ENCODE peak calls at places on chromosomes 11 and 22, in six cellular contexts. Y is sigmoid colon, U is fibroblast of villous mesenchyme, F is progenitor cell of endocrine pancreas, A is neural crest cell, H is fibroblast of mammary gland. N is an unnamed sample.

GRCh38 chr11:134272381-134273316 is 3.5 kb upstream of the GLB1L3 start:
- DNase-seq in U (peak), A (no peak), F (no peak), Y (no peak), H (peak), N (no peak)

GRCh38 chr11:58024601-58025091 is 965 bp downstream of the OR9Q1 start:
- DNase-seq in A (no peak), U (peak), Y (no peak), H (peak), F (no peak), N (no peak)

GRCh38 chr11:62169448-62169847 is 20.6 kb upstream of the SCGB1D1 start:
- DNase-seq in H (no peak), F (no peak), U (no peak), A (no peak), Y (no peak), N (no peak)

GRCh38 chr11:77236901-77237300 is 64.6 kb downstream of the GDPD4 start:
- DNase-seq in Y (no peak), U (peak), H (peak), A (no peak), F (no peak), N (no peak)

GRCh38 chr11:131593301-131593700 is 222.9 kb downstream of the NTM start:
- DNase-seq in Y (no peak), H (no peak), F (no peak), U (no peak), A (no peak), N (no peak)

GRCh38 chr22:21593406-21594232 is 26.1 kb downstream of the UBE2L3 start:
- DNase-seq in A (peak), F (no peak), Y (no peak), H (no peak), U (no peak), N (no peak)

GRCh38 chr22:44884968-44885805 is 124.6 kb downstream of the PHF21B start:
- DNase-seq in U (no peak), F (no peak), Y (peak), A (no peak), H (no peak), N (no peak)

GRCh38 chr22:37022483-37023337 is 3.2 kb downstream of the MPST start:
- DNase-seq in F (no peak), H (no peak), U (no peak), A (no peak), Y (no peak), N (no peak)

GRCh38 chr22:46754110-46754799 is 8.2 kb upstream of the TBC1D22A start:
- DNase-seq in F (no peak), H (peak), A (no peak), U (peak), Y (peak), N (peak)

GRCh38 chr22:31585161-31585859 is 76.7 kb downstream of the PISD start:
- DNase-seq in Y (no peak), A (no peak), F (no peak), H (peak), U (peak), N (no peak)

GRCh38 chr11:132125855-132126841 is 755.7 kb downstream of the NTM start:
- DNase-seq in F (no peak), Y (no peak), A (peak), U (peak), H (peak), N (no peak)

GRCh38 chr11:128716661-128717210 is 22.9 kb downstream of the FLI1 start:
- DNase-seq in A (no peak), Y (no peak), U (peak), F (no peak), H (no peak), N (no peak)

GRCh38 chr22:46004105-46004866 is 27.3 kb upstream of the WNT7B start:
- DNase-seq in U (no peak), A (no peak), Y (peak), F (no peak), H (no peak), N (peak)

GRCh38 chr11:129458756-129459535 is 83.3 kb downstream of the BARX2 start:
- DNase-seq in F (no peak), U (no peak), Y (no peak), A (no peak), H (no peak), N (no peak)

GRCh38 chr11:30488304-30488998 is 97.7 kb downstream of the MPPED2 start:
- DNase-seq in F (no peak), U (peak), Y (no peak), H (no peak), A (no peak), N (no peak)

GRCh38 chr11:111707039-111707690 is 59.0 kb downstream of the PPP2R1B start:
- DNase-seq in Y (peak), A (no peak), F (no peak), H (peak), U (peak), N (no peak)

GRCh38 chr11:56910785-56911184 is 77.9 kb upstream of the OR5AK2 start:
- DNase-seq in A (no peak), U (no peak), H (peak), Y (no peak), F (no peak), N (no peak)

GRCh38 chr11:1870721-1871466 is 18.0 kb downstream of the LSP1 start:
- DNase-seq in Y (peak), U (peak), A (no peak), H (no peak), F (no peak), N (no peak)

GRCh38 chr22:35606916-35607315 is 10.2 kb downstream of the MB start:
- DNase-seq in U (no peak), A (no peak), H (no peak), F (no peak), Y (no peak), N (no peak)

GRCh38 chr11:110908401-110909106 is 196.3 kb upstream of the ARHGAP20 start:
- DNase-seq in Y (no peak), A (no peak), U (peak), H (peak), F (no peak), N (peak)

GRCh38 chr22:42026705-42027104 is 28.1 kb downstream of the WBP2NL start:
- DNase-seq in A (no peak), Y (no peak), U (no peak), F (no peak), H (no peak), N (no peak)

GRCh38 chr22:49928571-49929552 is 10.4 kb downstream of the CRELD2 start:
- DNase-seq in Y (no peak), H (no peak), A (no peak), F (no peak), U (no peak), N (no peak)

GRCh38 chr22:49931863-49932262 is 13.4 kb downstream of the CRELD2 start:
- DNase-seq in U (no peak), A (no peak), Y (no peak), H (no peak), F (no peak), N (no peak)

GRCh38 chr22:49929553-49929979 is 11.1 kb downstream of the CRELD2 start:
- DNase-seq in A (peak), H (peak), Y (peak), U (peak), F (peak), N (no peak)

GRCh38 chr22:49930128-49930527 is 11.7 kb downstream of the CRELD2 start:
- DNase-seq in A (no peak), U (no peak), F (no peak), H (no peak), Y (no peak), N (no peak)

DNA sequence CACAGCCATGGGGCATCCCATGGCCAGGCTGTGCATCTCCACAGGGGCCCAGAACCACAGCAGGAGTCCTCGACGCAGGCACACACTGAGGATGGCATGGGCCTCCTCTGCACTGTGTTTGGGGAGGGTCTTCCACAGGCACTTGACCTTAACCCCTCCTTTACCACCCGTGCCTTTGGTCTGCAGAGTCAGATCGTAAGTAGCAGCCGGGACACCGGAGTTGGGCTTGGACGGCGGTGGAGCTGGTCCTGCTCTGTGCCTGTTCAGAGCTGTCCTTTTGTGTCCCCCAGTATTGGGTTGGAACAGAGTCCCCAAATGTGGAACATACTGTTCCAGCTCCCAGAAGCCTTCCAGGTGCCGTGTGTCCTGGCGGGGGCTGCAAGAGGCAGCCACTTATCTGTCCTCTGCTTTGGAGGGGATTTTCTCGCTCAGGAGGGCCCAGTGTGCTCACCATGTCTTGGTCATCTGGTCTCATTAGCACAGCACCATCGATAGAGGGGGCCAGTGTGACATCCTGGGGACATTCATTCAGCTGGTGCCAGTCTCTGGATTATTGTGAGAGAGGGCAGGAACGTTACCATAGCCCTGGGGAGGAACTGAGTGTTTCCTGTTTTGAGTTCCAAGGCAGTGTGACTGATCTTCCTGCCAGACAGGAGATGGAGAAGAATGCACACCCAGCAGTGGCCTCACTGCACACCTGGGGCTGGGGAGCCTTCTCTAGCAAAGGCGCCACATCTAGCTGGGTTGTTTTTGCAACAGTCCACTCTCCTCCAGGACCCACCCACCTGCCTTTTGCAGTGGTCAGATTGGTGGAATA is 12.4 kb downstream of the CRELD2 start:
- DNase-seq in H (peak), F (no peak), A (no peak), U (peak), Y (no peak), N (no peak)
- TF ChIP-seq CTCF in H (peak), F (peak), A (peak), U (peak), Y (no peak), N (peak)

GRCh38 chr11:122175316-122175715 is 59.3 kb upstream of the BLID start:
- DNase-seq in U (no peak), A (no peak), F (no peak), Y (no peak), H (no peak), N (no peak)

GRCh38 chr11:122173074-122173450 is 57.0 kb upstream of the BLID start:
- DNase-seq in Y (no peak), F (no peak), H (no peak), U (no peak), A (no peak), N (no peak)

GRCh38 chr11:122172352-122173073 is 56.5 kb upstream of the BLID start:
- DNase-seq in F (no peak), U (no peak), Y (no peak), A (no peak), H (no peak), N (no peak)

GRCh38 chr11:122170815-122171475 is 54.9 kb upstream of the BLID start:
- DNase-seq in Y (no peak), F (no peak), A (no peak), U (no peak), H (peak), N (no peak)

GRCh38 chr11:122173587-122173986 is 57.6 kb upstream of the BLID start:
- DNase-seq in Y (no peak), A (no peak), H (no peak), U (no peak), F (no peak), N (no peak)
- TF ChIP-seq CTCF in Y (no peak), A (no peak), H (no peak), U (no peak), F (no peak), N (no peak)

GRCh38 chr11:107608809-107609208 is 17.9 kb downstream of the ELMOD1 start:
- DNase-seq in A (no peak), U (no peak), H (no peak), F (no peak), Y (no peak), N (no peak)

GRCh38 chr11:107609384-107610218 is 18.7 kb downstream of the ELMOD1 start:
- DNase-seq in F (no peak), Y (no peak), U (no peak), A (no peak), H (no peak), N (no peak)

DNA sequence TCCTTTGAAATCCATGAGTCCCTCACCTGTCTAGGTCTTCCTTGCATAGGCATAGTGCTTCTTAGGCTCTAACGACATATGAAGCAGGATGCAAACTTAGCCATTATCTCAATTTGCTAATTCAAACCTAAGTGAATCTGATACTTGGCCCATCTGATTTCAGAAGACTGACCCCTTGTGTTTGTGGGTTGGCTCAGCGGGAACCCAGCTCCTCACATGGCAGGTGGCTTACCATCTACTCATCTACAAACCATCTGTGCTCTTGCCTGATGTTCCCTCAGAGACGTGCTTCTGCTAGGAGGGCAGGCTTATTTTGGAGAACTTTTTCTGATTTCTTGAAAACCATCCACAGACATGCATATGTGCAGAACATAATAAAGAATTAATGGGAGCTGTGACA is 15.2 kb downstream of the ELMOD1 start:
- DNase-seq in H (no peak), U (no peak), A (no peak), F (no peak), Y (no peak), N (no peak)
- TF ChIP-seq CTCF in H (peak), U (peak), A (no peak), F (no peak), Y (no peak), N (no peak)

GRCh38 chr11:114075891-114076441 is 16.5 kb downstream of the ZBTB16 start:
- DNase-seq in U (peak), F (peak), Y (peak), H (peak), A (peak), N (no peak)
- TF ChIP-seq CTCF in U (peak), F (peak), Y (peak), H (peak), A (peak), N (peak)

GRCh38 chr22:20567371-20567847 is 60.0 kb downstream of the MED15 start:
- DNase-seq in F (no peak), Y (no peak), A (no peak), U (peak), H (peak), N (no peak)

GRCh38 chr22:20566420-20567260 is 59.2 kb downstream of the MED15 start:
- DNase-seq in U (peak), F (no peak), Y (peak), A (no peak), H (peak), N (no peak)

GRCh38 chr22:20568502-20569058 is 61.2 kb downstream of the MED15 start:
- DNase-seq in A (no peak), U (no peak), H (no peak), F (no peak), Y (no peak), N (no peak)

GRCh38 chr22:20569059-20570058 is 61.9 kb downstream of the MED15 start:
- DNase-seq in U (peak), Y (peak), A (no peak), H (peak), F (no peak), N (peak)

GRCh38 chr22:20567993-20568417 is 60.6 kb downstream of the MED15 start:
- DNase-seq in H (peak), Y (no peak), F (no peak), A (no peak), U (peak), N (no peak)
- TF ChIP-seq CTCF in H (peak), Y (no peak), F (peak), A (peak), U (peak), N (peak)

GRCh38 chr11:31887180-31887579 is 76.1 kb upstream of the PAX6 start:
- DNase-seq in Y (no peak), F (no peak), A (no peak), U (no peak), H (peak), N (no peak)
- TF ChIP-seq CTCF in Y (no peak), F (peak), A (peak), U (peak), H (peak), N (no peak)

DNA sequence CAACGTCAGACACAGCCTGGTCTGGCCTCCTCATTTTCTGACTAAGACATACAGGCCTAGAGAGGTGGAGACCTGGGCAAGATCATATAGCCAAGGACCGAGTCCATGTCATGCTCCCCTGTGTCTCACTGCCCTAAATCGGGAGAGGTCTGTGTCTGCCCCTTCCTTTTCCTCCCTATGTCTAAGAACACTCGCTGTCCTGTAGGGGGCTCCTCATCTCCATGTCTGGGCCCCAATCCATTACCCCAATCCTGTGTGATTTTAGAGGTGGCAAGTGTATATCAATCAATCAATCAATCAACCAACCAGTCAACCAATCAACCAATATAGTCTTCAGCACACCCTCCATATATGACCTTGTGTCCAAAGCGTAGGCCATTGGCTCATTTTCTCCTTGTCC is 125.7 kb downstream of the KIRREL3 start:
- DNase-seq in A (no peak), Y (no peak), F (no peak), U (no peak), H (no peak), N (no peak)
- TF ChIP-seq CTCF in A (no peak), Y (no peak), F (no peak), U (peak), H (peak), N (no peak)

DNA sequence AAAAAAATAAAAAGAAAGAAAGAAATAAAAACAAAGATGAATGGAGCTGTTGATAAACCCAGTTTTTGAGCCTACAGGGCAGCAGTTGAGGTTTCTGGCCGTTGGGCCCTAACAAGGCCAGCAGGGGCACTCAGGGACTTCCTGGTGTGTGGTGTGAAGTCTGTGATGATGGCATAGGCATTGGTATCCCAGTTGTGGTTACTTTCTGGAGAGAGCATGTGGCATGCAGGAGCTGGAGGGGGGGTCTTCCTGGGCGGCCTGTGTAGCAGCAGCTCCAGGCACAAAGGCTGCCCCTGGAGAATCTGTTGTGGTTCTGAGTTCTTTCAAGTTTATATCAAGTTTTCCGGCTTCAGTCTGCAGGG is 2.0 kb upstream of the TXNRD2 start:
- DNase-seq in U (peak), Y (peak), F (no peak), H (peak), A (no peak), N (no peak)
- TF ChIP-seq CTCF in U (peak), Y (no peak), F (no peak), H (peak), A (no peak), N (no peak)

GRCh38 chr11:37755526-37755925 is 1157.5 kb upstream of the RAG2 start:
- DNase-seq in Y (no peak), U (no peak), A (no peak), H (no peak), F (no peak), N (no peak)
- TF ChIP-seq CTCF in Y (no peak), U (no peak), A (no peak), H (no peak), F (no peak), N (no peak)

GRCh38 chr11:64127267-64128072 is 38.4 kb downstream of the MACROD1 start:
- DNase-seq in F (no peak), U (no peak), Y (no peak), A (no peak), H (no peak), N (no peak)
- TF ChIP-seq CTCF in F (no peak), U (no peak), Y (no peak), A (no peak), H (no peak), N (no peak)

N was measured in RWPE2.